ENCODE peak calls at places on chromosomes 16 and 17, in eight cellular contexts. One of them, this sample, is unnamed.

GRCh38 chr16:11692171-11692570 is 23.9 kb downstream of the SNN start:
- DNase-seq in upper lobe of right lung: no peak
- DNase-seq in ovary: no peak
- DNase-seq in coronary artery: peak
- DNase-seq in thoracic aorta: no peak
- DNase-seq in cardiac muscle cell: no peak
- DNase-seq in effector memory CD4-positive, alpha-beta T cell: no peak
- DNase-seq in left ventricle myocardium inferior: no peak
- DNase-seq in this sample: no peak

GRCh38 chr17:82587234-82588086 is 60.8 kb downstream of the WDR45B start:
- DNase-seq in cardiac muscle cell: no peak
- DNase-seq in thoracic aorta: no peak
- DNase-seq in effector memory CD4-positive, alpha-beta T cell: no peak
- DNase-seq in upper lobe of right lung: peak
- DNase-seq in left ventricle myocardium inferior: no peak
- DNase-seq in coronary artery: no peak
- DNase-seq in ovary: no peak
- DNase-seq in this sample: no peak

GRCh38 chr16:57062329-57062728 is 30.1 kb upstream of the CPNE2 start:
- DNase-seq in coronary artery: no peak
- DNase-seq in left ventricle myocardium inferior: no peak
- DNase-seq in ovary: no peak
- DNase-seq in cardiac muscle cell: no peak
- DNase-seq in thoracic aorta: no peak
- DNase-seq in upper lobe of right lung: no peak
- DNase-seq in effector memory CD4-positive, alpha-beta T cell: no peak
- DNase-seq in this sample: no peak

GRCh38 chr16:53882310-53882709 is 178.4 kb downstream of the FTO start:
- DNase-seq in thoracic aorta: no peak
- DNase-seq in upper lobe of right lung: no peak
- DNase-seq in left ventricle myocardium inferior: no peak
- DNase-seq in effector memory CD4-positive, alpha-beta T cell: no peak
- DNase-seq in coronary artery: no peak
- DNase-seq in ovary: no peak
- DNase-seq in cardiac muscle cell: no peak
- DNase-seq in this sample: no peak

GRCh38 chr16:4021916-4022315 is 94.3 kb downstream of the ADCY9 start:
- DNase-seq in left ventricle myocardium inferior: no peak
- DNase-seq in ovary: no peak
- DNase-seq in upper lobe of right lung: no peak
- DNase-seq in effector memory CD4-positive, alpha-beta T cell: no peak
- DNase-seq in cardiac muscle cell: no peak
- DNase-seq in coronary artery: no peak
- DNase-seq in thoracic aorta: no peak
- DNase-seq in this sample: no peak

GRCh38 chr17:8685396-8685795 is 54.9 kb upstream of the MYH10 start:
- DNase-seq in ovary: no peak
- DNase-seq in cardiac muscle cell: no peak
- DNase-seq in thoracic aorta: no peak
- DNase-seq in coronary artery: no peak
- DNase-seq in left ventricle myocardium inferior: no peak
- DNase-seq in effector memory CD4-positive, alpha-beta T cell: no peak
- DNase-seq in upper lobe of right lung: no peak
- DNase-seq in this sample: no peak

GRCh38 chr17:78672880-78673371 is 95.7 kb upstream of the DNAH17 start:
- DNase-seq in ovary: no peak
- DNase-seq in coronary artery: peak
- DNase-seq in upper lobe of right lung: peak
- DNase-seq in effector memory CD4-positive, alpha-beta T cell: no peak
- DNase-seq in left ventricle myocardium inferior: no peak
- DNase-seq in thoracic aorta: no peak
- DNase-seq in cardiac muscle cell: no peak
- DNase-seq in this sample: no peak

GRCh38 chr16:24819462-24820040 is 26.2 kb upstream of the SLC5A11 start:
- DNase-seq in left ventricle myocardium inferior: no peak
- DNase-seq in coronary artery: no peak
- DNase-seq in thoracic aorta: no peak
- DNase-seq in effector memory CD4-positive, alpha-beta T cell: no peak
- DNase-seq in cardiac muscle cell: no peak
- DNase-seq in upper lobe of right lung: no peak
- DNase-seq in ovary: no peak
- DNase-seq in this sample: no peak

GRCh38 chr17:50847566-50847965 is 12.2 kb downstream of the WFIKKN2 start:
- DNase-seq in effector memory CD4-positive, alpha-beta T cell: no peak
- DNase-seq in cardiac muscle cell: no peak
- DNase-seq in upper lobe of right lung: no peak
- DNase-seq in left ventricle myocardium inferior: no peak
- DNase-seq in coronary artery: no peak
- DNase-seq in thoracic aorta: no peak
- DNase-seq in ovary: no peak
- DNase-seq in this sample: no peak

GRCh38 chr17:72715906-72716572 is 376.4 kb downstream of the SLC39A11 start:
- DNase-seq in thoracic aorta: no peak
- DNase-seq in coronary artery: no peak
- DNase-seq in left ventricle myocardium inferior: no peak
- DNase-seq in cardiac muscle cell: no peak
- DNase-seq in upper lobe of right lung: no peak
- DNase-seq in effector memory CD4-positive, alpha-beta T cell: no peak
- DNase-seq in ovary: no peak
- DNase-seq in this sample: no peak

GRCh38 chr16:49886554-49887121 is 30.7 kb upstream of the ZNF423 start:
- DNase-seq in effector memory CD4-positive, alpha-beta T cell: no peak
- DNase-seq in upper lobe of right lung: no peak
- DNase-seq in thoracic aorta: no peak
- DNase-seq in coronary artery: no peak
- DNase-seq in left ventricle myocardium inferior: no peak
- DNase-seq in ovary: no peak
- DNase-seq in cardiac muscle cell: no peak
- DNase-seq in this sample: no peak

GRCh38 chr16:69865701-69866100 is 85.4 kb upstream of the CLEC18A start:
- DNase-seq in cardiac muscle cell: peak
- DNase-seq in left ventricle myocardium inferior: peak
- DNase-seq in upper lobe of right lung: no peak
- DNase-seq in ovary: no peak
- DNase-seq in thoracic aorta: no peak
- DNase-seq in effector memory CD4-positive, alpha-beta T cell: no peak
- DNase-seq in coronary artery: no peak
- DNase-seq in this sample: no peak

GRCh38 chr16:1542533-1542932 is 9.1 kb downstream of the TMEM204 start:
- DNase-seq in effector memory CD4-positive, alpha-beta T cell: no peak
- DNase-seq in thoracic aorta: no peak
- DNase-seq in upper lobe of right lung: no peak
- DNase-seq in cardiac muscle cell: no peak
- DNase-seq in left ventricle myocardium inferior: no peak
- DNase-seq in ovary: no peak
- DNase-seq in coronary artery: no peak
- DNase-seq in this sample: no peak

GRCh38 chr17:83058478-83059167 is 20.8 kb upstream of the METRNL start:
- DNase-seq in cardiac muscle cell: no peak
- DNase-seq in coronary artery: peak
- DNase-seq in upper lobe of right lung: peak
- DNase-seq in ovary: peak
- DNase-seq in thoracic aorta: peak
- DNase-seq in left ventricle myocardium inferior: no peak
- DNase-seq in effector memory CD4-positive, alpha-beta T cell: no peak
- DNase-seq in this sample: no peak

GRCh38 chr16:72932050-72932449 is 115.9 kb downstream of the ZFHX3 start:
- DNase-seq in effector memory CD4-positive, alpha-beta T cell: no peak
- DNase-seq in left ventricle myocardium inferior: no peak
- DNase-seq in ovary: no peak
- DNase-seq in cardiac muscle cell: no peak
- DNase-seq in thoracic aorta: no peak
- DNase-seq in upper lobe of right lung: no peak
- DNase-seq in coronary artery: no peak
- DNase-seq in this sample: no peak

GRCh38 chr16:71359431-71359830 is 908 bp downstream of the CALB2 start:
- DNase-seq in effector memory CD4-positive, alpha-beta T cell: no peak
- DNase-seq in left ventricle myocardium inferior: no peak
- DNase-seq in thoracic aorta: no peak
- DNase-seq in coronary artery: no peak
- DNase-seq in cardiac muscle cell: no peak
- DNase-seq in ovary: no peak
- DNase-seq in upper lobe of right lung: no peak
- DNase-seq in this sample: no peak

GRCh38 chr17:12814718-12815117 is 25.4 kb downstream of the ARHGAP44 start:
- DNase-seq in upper lobe of right lung: no peak
- DNase-seq in cardiac muscle cell: no peak
- DNase-seq in ovary: no peak
- DNase-seq in left ventricle myocardium inferior: no peak
- DNase-seq in thoracic aorta: no peak
- DNase-seq in effector memory CD4-positive, alpha-beta T cell: no peak
- DNase-seq in coronary artery: no peak
- DNase-seq in this sample: no peak

GRCh38 chr16:89862732-89863131 is 10.7 kb upstream of the TCF25 start:
- DNase-seq in coronary artery: no peak
- DNase-seq in cardiac muscle cell: no peak
- DNase-seq in ovary: no peak
- DNase-seq in thoracic aorta: no peak
- DNase-seq in effector memory CD4-positive, alpha-beta T cell: no peak
- DNase-seq in upper lobe of right lung: no peak
- DNase-seq in left ventricle myocardium inferior: no peak
- DNase-seq in this sample: no peak

GRCh38 chr16:89867918-89868317 is 5.5 kb upstream of the TCF25 start:
- DNase-seq in cardiac muscle cell: no peak
- DNase-seq in left ventricle myocardium inferior: no peak
- DNase-seq in effector memory CD4-positive, alpha-beta T cell: no peak
- DNase-seq in upper lobe of right lung: no peak
- DNase-seq in thoracic aorta: no peak
- DNase-seq in coronary artery: no peak
- DNase-seq in ovary: no peak
- DNase-seq in this sample: no peak

GRCh38 chr16:89863741-89864391 is 9.5 kb upstream of the TCF25 start:
- DNase-seq in left ventricle myocardium inferior: peak
- DNase-seq in thoracic aorta: no peak
- DNase-seq in cardiac muscle cell: no peak
- DNase-seq in effector memory CD4-positive, alpha-beta T cell: peak
- DNase-seq in upper lobe of right lung: peak
- DNase-seq in coronary artery: no peak
- DNase-seq in ovary: no peak
- DNase-seq in this sample: peak

GRCh38 chr16:89861648-89862047 is 11.7 kb upstream of the TCF25 start:
- DNase-seq in upper lobe of right lung: no peak
- DNase-seq in thoracic aorta: no peak
- DNase-seq in effector memory CD4-positive, alpha-beta T cell: no peak
- DNase-seq in cardiac muscle cell: no peak
- DNase-seq in ovary: no peak
- DNase-seq in coronary artery: no peak
- DNase-seq in left ventricle myocardium inferior: no peak
- DNase-seq in this sample: no peak

DNA sequence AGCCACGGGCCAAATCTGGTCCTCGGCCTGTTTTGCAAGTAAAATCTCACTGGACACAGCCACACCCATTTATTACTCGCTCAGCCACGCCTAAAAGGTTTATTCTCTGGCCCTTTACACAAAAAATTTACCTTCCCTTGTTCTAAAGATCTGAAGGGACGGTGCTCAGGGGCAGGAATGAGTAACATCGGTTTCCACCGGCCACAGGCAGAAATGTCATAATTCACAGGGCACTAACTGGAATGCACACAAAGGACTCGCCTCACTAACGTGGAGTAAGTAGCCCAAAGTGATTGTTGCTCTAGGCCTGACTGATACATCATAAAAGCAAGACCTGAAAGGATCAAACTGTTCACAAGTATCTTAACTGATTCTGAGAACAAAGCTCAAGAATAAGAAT is 9.0 kb upstream of the TCF25 start:
- DNase-seq in upper lobe of right lung: no peak
- DNase-seq in effector memory CD4-positive, alpha-beta T cell: no peak
- DNase-seq in thoracic aorta: no peak
- DNase-seq in coronary artery: no peak
- DNase-seq in cardiac muscle cell: no peak
- DNase-seq in ovary: no peak
- DNase-seq in left ventricle myocardium inferior: no peak
- DNase-seq in this sample: no peak
- H3K27ac ChIP-seq in upper lobe of right lung: peak
- H3K27ac ChIP-seq in effector memory CD4-positive, alpha-beta T cell: peak
- H3K27ac ChIP-seq in thoracic aorta: no peak
- H3K27ac ChIP-seq in coronary artery: peak
- H3K27ac ChIP-seq in cardiac muscle cell: no peak
- H3K27ac ChIP-seq in ovary: no peak
- H3K27ac ChIP-seq in left ventricle myocardium inferior: peak
- H3K27ac ChIP-seq in this sample: peak

GRCh38 chr16:86491643-86492030 is 18.7 kb upstream of the FOXF1 start:
- DNase-seq in coronary artery: no peak
- DNase-seq in effector memory CD4-positive, alpha-beta T cell: no peak
- DNase-seq in ovary: no peak
- DNase-seq in thoracic aorta: no peak
- DNase-seq in upper lobe of right lung: no peak
- DNase-seq in cardiac muscle cell: no peak
- DNase-seq in left ventricle myocardium inferior: no peak
- DNase-seq in this sample: no peak

GRCh38 chr16:86492961-86493639 is 17.2 kb upstream of the FOXF1 start:
- DNase-seq in thoracic aorta: no peak
- DNase-seq in ovary: no peak
- DNase-seq in coronary artery: no peak
- DNase-seq in effector memory CD4-positive, alpha-beta T cell: no peak
- DNase-seq in left ventricle myocardium inferior: no peak
- DNase-seq in upper lobe of right lung: no peak
- DNase-seq in cardiac muscle cell: no peak
- DNase-seq in this sample: no peak

GRCh38 chr16:86494039-86494564 is 16.2 kb upstream of the FOXF1 start:
- DNase-seq in upper lobe of right lung: no peak
- DNase-seq in left ventricle myocardium inferior: no peak
- DNase-seq in coronary artery: no peak
- DNase-seq in cardiac muscle cell: no peak
- DNase-seq in ovary: no peak
- DNase-seq in effector memory CD4-positive, alpha-beta T cell: no peak
- DNase-seq in thoracic aorta: no peak
- DNase-seq in this sample: no peak

GRCh38 chr16:86490859-86491642 is 19.3 kb upstream of the FOXF1 start:
- DNase-seq in thoracic aorta: no peak
- DNase-seq in coronary artery: no peak
- DNase-seq in ovary: no peak
- DNase-seq in upper lobe of right lung: no peak
- DNase-seq in cardiac muscle cell: no peak
- DNase-seq in effector memory CD4-positive, alpha-beta T cell: no peak
- DNase-seq in left ventricle myocardium inferior: no peak
- DNase-seq in this sample: peak

GRCh38 chr16:86492267-86492960 is 17.9 kb upstream of the FOXF1 start:
- DNase-seq in coronary artery: no peak
- DNase-seq in left ventricle myocardium inferior: no peak
- DNase-seq in ovary: no peak
- DNase-seq in cardiac muscle cell: no peak
- DNase-seq in effector memory CD4-positive, alpha-beta T cell: no peak
- DNase-seq in thoracic aorta: no peak
- DNase-seq in upper lobe of right lung: no peak
- DNase-seq in this sample: no peak
- H3K27ac ChIP-seq in coronary artery: no peak
- H3K27ac ChIP-seq in left ventricle myocardium inferior: no peak
- H3K27ac ChIP-seq in ovary: no peak
- H3K27ac ChIP-seq in cardiac muscle cell: no peak
- H3K27ac ChIP-seq in effector memory CD4-positive, alpha-beta T cell: no peak
- H3K27ac ChIP-seq in thoracic aorta: no peak
- H3K27ac ChIP-seq in upper lobe of right lung: no peak
- H3K27ac ChIP-seq in this sample: peak

GRCh38 chr16:81647527-81647926 is 131.6 kb upstream of the PLCG2 start:
- DNase-seq in cardiac muscle cell: no peak
- DNase-seq in effector memory CD4-positive, alpha-beta T cell: no peak
- DNase-seq in upper lobe of right lung: no peak
- DNase-seq in thoracic aorta: no peak
- DNase-seq in left ventricle myocardium inferior: no peak
- DNase-seq in coronary artery: no peak
- DNase-seq in ovary: no peak
- DNase-seq in this sample: no peak
- H3K27ac ChIP-seq in cardiac muscle cell: no peak
- H3K27ac ChIP-seq in effector memory CD4-positive, alpha-beta T cell: no peak
- H3K27ac ChIP-seq in upper lobe of right lung: no peak
- H3K27ac ChIP-seq in thoracic aorta: no peak
- H3K27ac ChIP-seq in left ventricle myocardium inferior: no peak
- H3K27ac ChIP-seq in coronary artery: no peak
- H3K27ac ChIP-seq in ovary: no peak
- H3K27ac ChIP-seq in this sample: no peak

GRCh38 chr17:2081564-2081963 is 26.7 kb downstream of the HIC1 start:
- DNase-seq in upper lobe of right lung: no peak
- DNase-seq in thoracic aorta: no peak
- DNase-seq in coronary artery: no peak
- DNase-seq in ovary: no peak
- DNase-seq in left ventricle myocardium inferior: no peak
- DNase-seq in cardiac muscle cell: no peak
- DNase-seq in effector memory CD4-positive, alpha-beta T cell: no peak
- DNase-seq in this sample: no peak
- H3K27ac ChIP-seq in upper lobe of right lung: no peak
- H3K27ac ChIP-seq in thoracic aorta: no peak
- H3K27ac ChIP-seq in coronary artery: no peak
- H3K27ac ChIP-seq in ovary: no peak
- H3K27ac ChIP-seq in left ventricle myocardium inferior: peak
- H3K27ac ChIP-seq in cardiac muscle cell: no peak
- H3K27ac ChIP-seq in effector memory CD4-positive, alpha-beta T cell: no peak
- H3K27ac ChIP-seq in this sample: no peak

This sample was measured in caudate nucleus.